ENCODE peak calls at places on chromosomes 11 and 22, in eight cellular contexts. R is PC-9, X is GM23248, Y is A549, S is IMR-90, A is mesendoderm, D is fibroblast of lung, Z is H9. C is an unnamed sample. For H3K4me1, the result is how much of the 10 kb centered on the place peaks cover.

GRCh38 chr11:76944225-76944624 is 83.5 kb downstream of the ACER3 start:
- DNase-seq in R (no peak), X (no peak), Y (no peak), S (no peak), A (no peak), D (no peak), Z (no peak), C (no peak)

GRCh38 chr11:59216654-59217640 is 4.2 kb upstream of the MPEG1 start:
- DNase-seq in R (peak), X (peak), Y (no peak), S (peak), A (no peak), D (peak), Z (no peak), C (peak)

GRCh38 chr11:69173925-69174591 is 18.3 kb downstream of the SMIM38 start:
- DNase-seq in R (no peak), X (no peak), Y (no peak), S (peak), A (no peak), D (peak), Z (no peak), C (no peak)

GRCh38 chr22:24521791-24522245 is 26.7 kb downstream of the UPB1 start:
- DNase-seq in R (peak), X (peak), Y (peak), S (peak), A (peak), D (peak), Z (peak), C (peak)

GRCh38 chr22:19766506-19767426 is 6.2 kb downstream of the TBX1 start:
- DNase-seq in R (peak), X (peak), Y (no peak), S (no peak), A (peak), D (no peak), Z (peak), C (peak)

GRCh38 chr11:2574553-2575535 is 125.0 kb downstream of the KCNQ1OT1 start:
- DNase-seq in R (no peak), X (no peak), Y (no peak), S (no peak), A (no peak), D (no peak), Z (no peak), C (no peak)

GRCh38 chr11:83852012-83852411 is 565.8 kb upstream of the CCDC90B start:
- DNase-seq in R (no peak), X (no peak), Y (no peak), S (no peak), A (no peak), D (no peak), Z (no peak), C (no peak)

GRCh38 chr11:118931576-118931975 is 5.8 kb upstream of the BCL9L start:
- DNase-seq in R (no peak), X (no peak), Y (no peak), S (no peak), A (no peak), D (no peak), Z (no peak), C (no peak)

GRCh38 chr22:30288414-30289125 is 735 bp downstream of the CASTOR1 start:
- DNase-seq in R (no peak), X (no peak), Y (peak), S (no peak), A (peak), D (no peak), Z (no peak), C (no peak)

GRCh38 chr11:84396521-84396920 is 1110.4 kb upstream of the CCDC90B start:
- DNase-seq in R (no peak), X (peak), Y (no peak), S (no peak), A (peak), D (no peak), Z (no peak), C (no peak)

GRCh38 chr11:116485425-116485824 is 287.4 kb downstream of the BUD13 start:
- DNase-seq in R (no peak), X (no peak), Y (no peak), S (no peak), A (no peak), D (no peak), Z (no peak), C (no peak)

GRCh38 chr11:122748968-122749687 is 89.2 kb upstream of the CRTAM start:
- DNase-seq in R (no peak), X (peak), Y (no peak), S (peak), A (no peak), D (peak), Z (no peak), C (peak)

GRCh38 chr22:21949569-21949918 is 3.1 kb downstream of the PPM1F start:
- DNase-seq in R (no peak), X (no peak), Y (no peak), S (no peak), A (no peak), D (no peak), Z (no peak), C (no peak)

GRCh38 chr22:42743501-42743991 is 22.9 kb upstream of the A4GALT start:
- DNase-seq in R (peak), X (peak), Y (no peak), S (no peak), A (no peak), D (peak), Z (no peak), C (no peak)

GRCh38 chr11:124075841-124076571 is 34.9 kb upstream of the OR10G7 start:
- DNase-seq in R (no peak), X (peak), Y (peak), S (no peak), A (no peak), D (no peak), Z (peak), C (no peak)

GRCh38 chr11:78656984-78657383 is 82.3 kb upstream of the NARS2 start:
- DNase-seq in R (no peak), X (no peak), Y (no peak), S (no peak), A (no peak), D (no peak), Z (no peak), C (no peak)

GRCh38 chr11:119363081-119363861 is 16.8 kb upstream of the MFRP start:
- DNase-seq in R (no peak), X (no peak), Y (no peak), S (no peak), A (no peak), D (no peak), Z (no peak), C (no peak)

GRCh38 chr11:90747057-90747456 is 524.2 kb upstream of the CHORDC1 start:
- DNase-seq in R (no peak), X (no peak), Y (peak), S (no peak), A (no peak), D (peak), Z (no peak), C (no peak)

GRCh38 chr22:24471570-24471969 is 23.6 kb upstream of the UPB1 start:
- DNase-seq in R (no peak), X (no peak), Y (no peak), S (peak), A (no peak), D (peak), Z (no peak), C (no peak)

GRCh38 chr11:3944198-3944597 is 88.7 kb downstream of the STIM1 start:
- DNase-seq in R (no peak), X (peak), Y (no peak), S (no peak), A (no peak), D (no peak), Z (no peak), C (no peak)

GRCh38 chr11:130636672-130637463 is 188.4 kb downstream of the ADAMTS15 start:
- DNase-seq in R (peak), X (peak), Y (peak), S (peak), A (peak), D (peak), Z (no peak), C (no peak)

GRCh38 chr22:41574847-41575381 is 14.1 kb downstream of the CSDC2 start:
- DNase-seq in R (no peak), X (peak), Y (no peak), S (peak), A (no peak), D (peak), Z (no peak), C (no peak)

GRCh38 chr11:102205805-102206204 is 95.6 kb downstream of the YAP1 start:
- DNase-seq in R (no peak), X (no peak), Y (no peak), S (no peak), A (no peak), D (no peak), Z (no peak), C (no peak)

GRCh38 chr11:69702769-69703510 is 882 bp downstream of the FGF19 start:
- DNase-seq in R (no peak), X (no peak), Y (no peak), S (no peak), A (peak), D (no peak), Z (peak), C (no peak)

GRCh38 chr11:100151944-100152343 is 535.1 kb upstream of the ARHGAP42 start:
- DNase-seq in R (peak), X (peak), Y (peak), S (no peak), A (peak), D (no peak), Z (no peak), C (no peak)

GRCh38 chr11:76656087-76656531 is 14.4 kb downstream of the LRRC32 start:
- DNase-seq in R (no peak), X (no peak), Y (no peak), S (no peak), A (no peak), D (no peak), Z (peak), C (no peak)

GRCh38 chr11:64854157-64854533 is 9.7 kb upstream of the CDC42BPG start:
- DNase-seq in R (no peak), X (no peak), Y (no peak), S (no peak), A (no peak), D (no peak), Z (no peak), C (no peak)

GRCh38 chr11:33475999-33476398 is 218.8 kb downstream of the HIPK3 start:
- DNase-seq in R (no peak), X (peak), Y (no peak), S (peak), A (no peak), D (peak), Z (no peak), C (peak)

GRCh38 chr11:118046964-118047700 is 29.7 kb upstream of the TMPRSS4 start:
- DNase-seq in R (no peak), X (no peak), Y (no peak), S (no peak), A (no peak), D (no peak), Z (no peak), C (no peak)

GRCh38 chr11:70760416-70761020 is 362.2 kb downstream of the CTTN start:
- DNase-seq in R (peak), X (no peak), Y (no peak), S (no peak), A (peak), D (no peak), Z (no peak), C (no peak)
- H3K4me2 ChIP-seq in R (peak), X (no peak), Y (no peak), S (no peak), A (no peak), D (no peak), Z (no peak), C (no peak)

GRCh38 chr11:111499483-111499882 is 12.7 kb downstream of the BTG4 start:
- DNase-seq in R (no peak), X (peak), Y (no peak), S (peak), A (no peak), D (no peak), Z (no peak), C (no peak)

GRCh38 chr11:111490496-111490895 is 21.7 kb downstream of the BTG4 start:
- DNase-seq in R (no peak), X (peak), Y (no peak), S (no peak), A (no peak), D (no peak), Z (no peak), C (no peak)

GRCh38 chr11:111494040-111494439 is 18.1 kb downstream of the BTG4 start:
- DNase-seq in R (no peak), X (no peak), Y (no peak), S (no peak), A (peak), D (no peak), Z (no peak), C (no peak)
- H3K4me1 ChIP-seq in R (under half), X (under half), Y (under half), S (under half), A (under half), D (under half), Z (under half), C (under half)

DNA sequence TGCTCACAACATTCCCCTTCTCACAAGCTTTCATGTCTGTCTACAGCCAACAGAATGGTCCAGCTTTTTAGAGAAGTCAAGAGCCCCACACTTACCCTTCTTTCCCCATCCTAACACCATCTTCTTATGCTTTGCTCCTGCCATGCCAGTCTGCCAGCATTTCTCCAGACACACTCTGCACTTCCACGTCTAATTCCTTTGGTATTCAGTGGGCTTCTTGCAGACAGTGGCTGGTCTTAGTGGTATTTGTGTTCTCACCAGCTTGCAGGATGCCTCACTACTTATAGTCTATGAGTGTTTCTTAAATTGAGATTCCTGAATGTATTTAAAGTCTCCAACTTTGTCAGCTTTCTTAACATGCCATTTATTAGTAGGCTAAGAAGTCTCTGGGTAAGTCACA is 154.4 kb downstream of the BBOX1 start:
- DNase-seq in R (no peak), X (peak), Y (no peak), S (no peak), A (no peak), D (no peak), Z (no peak), C (no peak)
- H3K27ac ChIP-seq in R (no peak), X (peak), Y (no peak), S (no peak), A (no peak), D (no peak), Z (no peak), C (no peak)

GRCh38 chr11:10537587-10537986 is 3.4 kb downstream of the RNF141 start:
- DNase-seq in R (no peak), X (no peak), Y (no peak), S (no peak), A (no peak), D (no peak), Z (no peak), C (no peak)

GRCh38 chr11:10540546-10540914 is 457 bp downstream of the RNF141 start:
- DNase-seq in R (no peak), X (no peak), Y (no peak), S (peak), A (peak), D (peak), Z (peak), C (peak)

GRCh38 chr11:10540915-10541591 is at the start of gene RNF141:
- DNase-seq in R (peak), X (peak), Y (peak), S (peak), A (peak), D (peak), Z (peak), C (peak)

GRCh38 chr11:10539339-10539738 is 1.6 kb downstream of the RNF141 start:
- DNase-seq in R (no peak), X (peak), Y (peak), S (no peak), A (no peak), D (no peak), Z (no peak), C (no peak)

DNA sequence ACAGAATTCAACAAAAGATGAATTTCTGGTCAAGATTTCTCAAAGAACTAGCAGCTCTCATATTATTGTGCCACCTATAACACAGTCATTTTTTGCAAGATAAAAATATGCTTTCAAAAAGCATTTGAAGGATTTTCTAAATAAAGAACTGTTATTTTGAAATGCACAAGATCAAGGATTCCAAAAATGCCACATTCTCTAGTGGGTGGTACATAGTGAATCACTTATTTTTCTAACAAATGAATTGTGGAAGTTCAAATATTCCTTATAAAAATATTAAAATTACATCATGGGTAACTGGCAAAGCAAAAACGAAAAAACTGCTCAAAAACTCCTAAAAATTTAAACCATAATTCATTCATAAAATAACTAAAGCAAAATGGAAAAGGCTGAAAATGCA is 2.1 kb downstream of the RNF141 start:
- DNase-seq in R (no peak), X (peak), Y (no peak), S (no peak), A (no peak), D (no peak), Z (no peak), C (no peak)
- H3K4me2 ChIP-seq in R (peak), X (peak), Y (peak), S (no peak), A (no peak), D (no peak), Z (no peak), C (no peak)

GRCh38 chr11:29943347-29943746 is 73.5 kb downstream of the KCNA4 start:
- DNase-seq in R (no peak), X (no peak), Y (no peak), S (no peak), A (no peak), D (no peak), Z (no peak), C (no peak)

GRCh38 chr11:29934115-29934638 is 82.7 kb downstream of the KCNA4 start:
- DNase-seq in R (no peak), X (no peak), Y (no peak), S (no peak), A (no peak), D (no peak), Z (no peak), C (no peak)

GRCh38 chr11:29937526-29937925 is 79.3 kb downstream of the KCNA4 start:
- DNase-seq in R (no peak), X (no peak), Y (no peak), S (no peak), A (no peak), D (no peak), Z (no peak), C (no peak)
- H3K4me1 ChIP-seq in R (under half), X (under half), Y (under half), S (under half), A (under half), D (under half), Z (under half), C (under half)

C was measured in OCI-LY7.